ENCODE peak calls at places on chromosomes 16 and 17, in eight cellular contexts. W is hepatocyte, N is pancreas, S is psoas muscle, Z is Panc1, B is right lobe of liver, C is heart left ventricle, T is vagina. P is an unnamed sample. For H3K27me3, the result is how much of the 10 kb centered on the place peaks cover.

GRCh38 chr17:62899349-62899748 is 66.7 kb upstream of the TANC2 start:
- DNase-seq in W (no peak), N (no peak), S (no peak), Z (no peak), B (no peak), C (no peak), T (no peak), P (no peak)

GRCh38 chr17:9488556-9488955 is 87.1 kb downstream of the STX8 start:
- DNase-seq in W (no peak), N (no peak), S (no peak), Z (no peak), B (no peak), C (no peak), T (no peak), P (no peak)

GRCh38 chr17:81178136-81179091 is 12.4 kb upstream of the AATK start:
- DNase-seq in W (no peak), N (no peak), S (no peak), Z (no peak), B (no peak), C (no peak), T (no peak), P (no peak)

GRCh38 chr17:20205609-20206008 is 196.4 kb downstream of the SPECC1 start:
- DNase-seq in W (no peak), N (no peak), S (no peak), Z (no peak), B (no peak), C (no peak), T (no peak), P (no peak)

GRCh38 chr16:49424961-49425360 is 51.4 kb downstream of the C16orf78 start:
- DNase-seq in W (no peak), N (no peak), S (no peak), Z (no peak), B (no peak), C (no peak), T (no peak), P (no peak)

GRCh38 chr17:44348234-44348987 is 3.3 kb downstream of the GRN start:
- DNase-seq in W (no peak), N (no peak), S (no peak), Z (no peak), B (no peak), C (peak), T (no peak), P (no peak)

GRCh38 chr16:66383551-66383950 is 17.1 kb downstream of the CDH5 start:
- DNase-seq in W (no peak), N (no peak), S (no peak), Z (no peak), B (no peak), C (no peak), T (no peak), P (no peak)

GRCh38 chr17:74598346-74599022 is 6.4 kb upstream of the CD300LD start:
- DNase-seq in W (no peak), N (no peak), S (no peak), Z (no peak), B (no peak), C (no peak), T (no peak), P (no peak)

GRCh38 chr17:20284575-20284974 is 182.8 kb downstream of the LGALS9B start:
- DNase-seq in W (no peak), N (no peak), S (no peak), Z (no peak), B (no peak), C (no peak), T (no peak), P (no peak)

GRCh38 chr17:73957564-73957963 is 245.9 kb upstream of the RPL38 start:
- DNase-seq in W (no peak), N (no peak), S (no peak), Z (no peak), B (no peak), C (no peak), T (no peak), P (no peak)

GRCh38 chr17:81917565-81918332 is at the start of gene SIRT7:
- DNase-seq in W (peak), N (peak), S (peak), Z (no peak), B (peak), C (peak), T (no peak), P (no peak)

GRCh38 chr16:7268182-7268581 is 64.5 kb upstream of the RBFOX1 start:
- DNase-seq in W (peak), N (no peak), S (no peak), Z (peak), B (no peak), C (no peak), T (no peak), P (no peak)

GRCh38 chr16:54265558-54266213 is 20.9 kb downstream of the IRX3 start:
- DNase-seq in W (no peak), N (no peak), S (no peak), Z (no peak), B (no peak), C (no peak), T (no peak), P (no peak)

GRCh38 chr17:16491703-16492612 is at the start of gene LRRC75A:
- DNase-seq in W (peak), N (peak), S (peak), Z (no peak), B (no peak), C (peak), T (no peak), P (no peak)

GRCh38 chr16:21104124-21104860 is 46.4 kb downstream of the DNAH3 start:
- DNase-seq in W (no peak), N (no peak), S (no peak), Z (no peak), B (no peak), C (no peak), T (no peak), P (peak)

GRCh38 chr16:17369441-17369951 is 101.3 kb downstream of the XYLT1 start:
- DNase-seq in W (no peak), N (no peak), S (peak), Z (no peak), B (peak), C (peak), T (no peak), P (no peak)

GRCh38 chr17:50151041-50151936 is 812 bp upstream of the PPP1R9B start:
- DNase-seq in W (peak), N (peak), S (peak), Z (peak), B (peak), C (peak), T (no peak), P (no peak)

GRCh38 chr16:16149710-16150116 is 73.6 kb downstream of the ABCC6 start:
- DNase-seq in W (no peak), N (no peak), S (no peak), Z (no peak), B (peak), C (peak), T (no peak), P (no peak)

GRCh38 chr17:51325471-51325870 is 65.1 kb downstream of the UTP18 start:
- DNase-seq in W (no peak), N (no peak), S (no peak), Z (no peak), B (no peak), C (no peak), T (no peak), P (no peak)

GRCh38 chr17:47800686-47801085 is 20.9 kb downstream of the OSBPL7 start:
- DNase-seq in W (no peak), N (no peak), S (no peak), Z (no peak), B (no peak), C (no peak), T (peak), P (no peak)

GRCh38 chr17:13940858-13941665 is 128.2 kb upstream of the COX10 start:
- DNase-seq in W (no peak), N (no peak), S (no peak), Z (no peak), B (no peak), C (no peak), T (no peak), P (no peak)

GRCh38 chr16:66359012-66359411 is 7.5 kb upstream of the CDH5 start:
- DNase-seq in W (no peak), N (no peak), S (no peak), Z (no peak), B (no peak), C (no peak), T (no peak), P (no peak)

GRCh38 chr17:80586464-80587228 is 42.0 kb downstream of the RPTOR start:
- DNase-seq in W (no peak), N (no peak), S (peak), Z (no peak), B (no peak), C (no peak), T (no peak), P (no peak)

GRCh38 chr17:13031718-13032350 is 14.0 kb upstream of the ELAC2 start:
- DNase-seq in W (peak), N (peak), S (peak), Z (no peak), B (no peak), C (no peak), T (no peak), P (no peak)

GRCh38 chr16:89331371-89332109 is 114.0 kb downstream of the ZNF778 start:
- DNase-seq in W (no peak), N (peak), S (peak), Z (no peak), B (no peak), C (no peak), T (no peak), P (no peak)

GRCh38 chr17:34981538-34982241 is 1.4 kb downstream of the LIG3 start:
- DNase-seq in W (peak), N (no peak), S (no peak), Z (no peak), B (no peak), C (no peak), T (no peak), P (no peak)

GRCh38 chr16:72129976-72130656 is 36.5 kb downstream of the DHX38 start:
- DNase-seq in W (no peak), N (no peak), S (no peak), Z (no peak), B (no peak), C (no peak), T (no peak), P (no peak)

GRCh38 chr17:74512041-74512440 is 19.2 kb downstream of the CD300LB start:
- DNase-seq in W (no peak), N (no peak), S (peak), Z (no peak), B (no peak), C (no peak), T (no peak), P (no peak)

GRCh38 chr16:29809850-29810698 is 1.9 kb upstream of the PRRT2 start:
- DNase-seq in W (no peak), N (no peak), S (peak), Z (no peak), B (peak), C (peak), T (no peak), P (no peak)

GRCh38 chr16:29811170-29811895 is 660 bp upstream of the PRRT2 start:
- DNase-seq in W (peak), N (peak), S (peak), Z (peak), B (peak), C (peak), T (no peak), P (peak)

GRCh38 chr16:29811896-29812665 is at the start of gene PRRT2:
- DNase-seq in W (peak), N (no peak), S (peak), Z (no peak), B (peak), C (peak), T (no peak), P (no peak)

GRCh38 chr16:29809031-29809747 is 2.8 kb upstream of the PRRT2 start:
- DNase-seq in W (no peak), N (no peak), S (peak), Z (no peak), B (peak), C (peak), T (no peak), P (no peak)

DNA sequence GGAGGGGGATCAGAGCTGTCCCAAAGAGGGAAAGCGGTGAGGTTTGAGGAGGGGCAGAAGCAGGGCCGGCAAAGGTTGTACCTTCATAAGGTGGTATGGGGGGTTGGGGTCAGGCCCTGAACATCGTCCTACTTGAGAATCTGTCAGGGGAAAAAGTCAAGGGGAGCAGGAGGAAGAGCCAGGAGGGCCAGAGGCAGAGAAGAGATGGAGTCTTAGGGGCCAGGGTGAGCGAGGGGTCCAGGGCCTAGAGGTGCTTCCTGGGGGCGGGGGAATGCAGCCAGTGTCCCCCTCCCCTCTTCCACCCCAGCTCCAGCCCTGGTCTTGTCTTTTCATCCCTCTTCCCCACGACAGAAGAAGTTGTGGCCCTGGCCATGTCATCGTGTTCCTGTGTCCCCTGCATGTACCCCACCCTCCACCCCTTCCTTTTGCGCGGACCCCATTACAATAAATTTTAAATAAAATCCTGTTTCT is 1.3 kb upstream of the PRRT2 start:
- DNase-seq in W (no peak), N (no peak), S (peak), Z (no peak), B (no peak), C (no peak), T (no peak), P (no peak)
- H3K4me3 ChIP-seq in W (no peak), N (no peak), S (peak), Z (peak), B (no peak), C (peak), T (peak), P (no peak)

GRCh38 chr17:78559749-78560368 is 17.3 kb downstream of the DNAH17 start:
- DNase-seq in W (no peak), N (peak), S (peak), Z (no peak), B (no peak), C (peak), T (no peak), P (no peak)
- TF ChIP-seq CTCF in W (no peak), N (no peak), S (no peak), Z (no peak), B (no peak), C (no peak), T (no peak), P (no peak)

GRCh38 chr17:4426499-4427208 is 7.1 kb upstream of the SPNS3 start:
- DNase-seq in W (no peak), N (no peak), S (no peak), Z (no peak), B (no peak), C (peak), T (no peak), P (no peak)

DNA sequence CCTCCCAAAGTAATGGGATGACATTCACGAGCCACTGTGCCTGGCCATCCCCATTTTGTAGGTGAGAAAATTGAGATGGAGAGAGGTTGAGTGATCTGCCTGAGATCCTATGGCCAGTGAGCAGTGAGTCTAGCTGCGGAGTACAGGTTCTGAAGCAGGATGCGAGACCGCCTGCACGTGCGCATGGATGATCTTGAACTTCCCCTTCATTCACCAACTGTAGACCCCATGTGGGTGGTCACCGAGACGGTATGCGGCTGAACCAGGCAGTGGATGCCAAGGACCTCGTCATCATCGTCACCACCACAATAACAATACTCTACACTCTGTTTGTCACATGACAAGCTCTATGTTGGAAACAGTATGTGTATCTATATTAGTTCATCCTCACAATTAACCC is 6.2 kb upstream of the SPNS3 start:
- DNase-seq in W (no peak), N (no peak), S (no peak), Z (no peak), B (no peak), C (peak), T (no peak), P (no peak)
- H3K27me3 ChIP-seq in W (under half), N (under half), S (under half), Z (under half), B (under half), C (under half), T (under half), P (under half)

GRCh38 chr17:8122391-8122922 is 1.4 kb downstream of the HES7 start:
- DNase-seq in W (peak), N (no peak), S (no peak), Z (no peak), B (no peak), C (no peak), T (no peak), P (no peak)

GRCh38 chr17:8123695-8124349 is at the start of gene HES7:
- DNase-seq in W (peak), N (no peak), S (peak), Z (no peak), B (no peak), C (no peak), T (no peak), P (no peak)

GRCh38 chr17:8124350-8125195 is 667 bp upstream of the HES7 start:
- DNase-seq in W (peak), N (no peak), S (peak), Z (no peak), B (no peak), C (no peak), T (no peak), P (no peak)

GRCh38 chr17:8121531-8122390 is 2.1 kb downstream of the HES7 start:
- DNase-seq in W (peak), N (peak), S (peak), Z (no peak), B (no peak), C (no peak), T (no peak), P (no peak)

DNA sequence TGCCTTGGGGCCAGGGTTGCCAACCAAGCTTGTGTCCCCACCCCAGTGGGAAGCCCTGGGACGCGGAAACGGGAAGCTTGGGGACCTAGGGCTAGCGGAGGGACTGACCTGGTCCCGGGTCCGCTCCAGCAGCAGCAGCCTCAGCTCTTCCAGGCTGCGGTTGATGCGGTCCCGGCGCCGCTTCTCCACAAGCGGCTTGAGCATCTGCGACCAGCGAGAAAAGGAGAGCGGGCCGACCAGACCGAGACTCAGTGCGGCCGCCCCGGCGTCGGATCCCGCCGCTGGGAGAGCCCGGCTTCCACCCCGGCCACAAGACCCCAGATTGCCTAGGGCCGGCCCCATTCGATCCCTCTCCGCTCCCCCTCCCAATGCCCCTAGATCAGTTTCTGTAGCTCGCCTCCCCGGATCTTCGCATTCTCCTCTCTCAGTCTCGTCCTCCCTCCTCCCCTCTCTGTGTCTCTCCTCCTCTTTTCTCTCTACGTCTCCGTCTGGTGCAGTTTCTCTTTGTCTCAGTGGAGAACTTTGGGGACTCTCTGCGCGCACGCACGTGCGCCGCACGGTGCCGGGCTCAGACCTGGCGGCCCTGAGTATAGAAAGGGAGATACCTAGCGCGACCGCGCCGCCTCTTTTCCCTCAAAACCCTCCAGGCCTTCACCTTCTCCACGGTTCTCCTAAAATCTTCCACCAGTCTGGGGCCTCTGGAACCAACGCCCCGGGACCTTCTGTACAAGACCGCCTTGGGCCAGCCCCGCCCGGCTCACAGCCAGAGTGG is 797 bp downstream of the HES7 start:
- DNase-seq in W (peak), N (peak), S (peak), Z (no peak), B (no peak), C (no peak), T (no peak), P (no peak)
- H3K4me3 ChIP-seq in W (peak), N (peak), S (peak), Z (peak), B (peak), C (peak), T (peak), P (peak)

GRCh38 chr16:75131081-75131480 is 14.5 kb upstream of the LDHD start:
- DNase-seq in W (no peak), N (no peak), S (no peak), Z (no peak), B (no peak), C (no peak), T (no peak), P (no peak)

GRCh38 chr16:75127713-75128415 is 11.3 kb upstream of the LDHD start:
- DNase-seq in W (no peak), N (no peak), S (no peak), Z (no peak), B (no peak), C (no peak), T (no peak), P (no peak)

DNA sequence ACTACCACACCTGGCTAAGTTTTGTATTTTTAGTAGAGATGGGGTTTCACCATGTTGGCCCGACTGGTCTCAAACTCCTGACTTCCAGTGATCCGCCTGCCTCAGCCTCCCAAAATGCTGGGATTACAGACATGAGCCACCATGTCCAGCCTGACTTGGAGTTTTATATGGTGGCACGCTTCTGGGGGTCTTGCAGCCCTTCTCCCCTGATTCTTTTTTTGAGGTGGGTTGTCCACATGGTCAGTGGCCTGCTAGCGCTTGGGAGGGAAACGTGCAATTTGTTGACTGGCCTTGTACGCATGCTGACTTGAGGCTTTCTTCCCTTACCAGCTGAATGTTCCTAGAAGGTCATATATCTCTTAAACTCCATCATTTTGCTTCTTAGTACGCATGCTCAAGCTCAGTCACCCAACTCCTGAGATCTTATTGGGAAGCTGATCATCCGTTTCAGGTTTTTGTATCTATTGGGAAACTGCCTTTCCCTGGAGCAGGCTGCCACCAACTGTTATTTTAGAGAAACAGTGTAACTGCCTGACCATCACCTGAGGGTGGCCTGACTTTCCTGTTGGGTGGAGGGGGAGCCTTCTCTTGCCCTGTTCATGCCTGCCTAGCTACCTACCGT is 13.7 kb upstream of the LDHD start:
- DNase-seq in W (no peak), N (no peak), S (no peak), Z (no peak), B (no peak), C (no peak), T (no peak), P (no peak)
- TF ChIP-seq CTCF in W (no peak), N (no peak), S (peak), Z (no peak), B (no peak), C (no peak), T (no peak), P (no peak)

DNA sequence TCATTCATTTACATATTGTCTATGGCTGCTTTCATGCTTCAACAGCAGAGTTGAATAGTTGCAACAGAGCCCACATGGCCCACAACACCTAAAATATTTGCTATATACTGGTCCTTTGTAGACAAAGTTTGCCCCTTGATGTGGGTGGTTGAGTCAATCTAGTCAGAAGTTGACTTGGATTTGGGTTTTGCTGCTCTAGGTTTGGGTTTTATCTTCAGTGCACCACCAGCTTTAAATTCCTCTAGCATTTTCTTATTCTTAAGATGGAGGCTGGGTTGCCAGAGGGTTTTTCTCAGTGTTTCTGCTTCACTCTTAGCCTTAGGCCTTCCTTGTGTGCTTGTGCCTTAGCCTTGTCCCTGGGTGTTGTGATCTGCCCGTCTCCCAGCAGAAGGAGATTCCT is 51.0 kb downstream of the CCDC182 start:
- DNase-seq in W (no peak), N (no peak), S (no peak), Z (no peak), B (no peak), C (no peak), T (no peak), P (no peak)
- H3K27me3 ChIP-seq in W (under half), N (under half), S (under half), Z (under half), B (under half), C (under half), T (under half), P (under half)

P was measured in kidney epithelial cell.